ENCODE peak calls at places on chromosome 22, in six cellular contexts. J is adrenal gland, B is NB4, I is stomach, X is spleen, D is prostate gland. U is an unnamed sample.

GRCh38 chr22:27213766-27214581 is 556.6 kb downstream of the MIAT start:
- DNase-seq in B (no peak), D (no peak), I (no peak), J (peak; percentile 24), X (no peak), U (peak; percentile 86)

GRCh38 chr22:22752556-22753477 is 108.4 kb downstream of the GGTLC2 start:
- DNase-seq in B (peak; percentile 59), J (peak; percentile 57), X (no peak), D (no peak), I (no peak), U (peak; percentile 60)

GRCh38 chr22:29300807-29301601 is 5.4 kb upstream of the GAS2L1 start:
- DNase-seq in D (no peak), I (no peak), J (peak; percentile 24), X (no peak), B (peak; percentile 27), U (no peak)

GRCh38 chr22:20956258-20957117 is 10.6 kb upstream of the AIFM3 start:
- DNase-seq in B (no peak), I (no peak), D (no peak), J (no peak), X (no peak), U (no peak)

GRCh38 chr22:42217752-42218280 is 52.6 kb downstream of the TCF20 start:
- DNase-seq in D (no peak), X (no peak), I (no peak), B (no peak), J (no peak), U (no peak)

GRCh38 chr22:34427841-34428240 is 507.6 kb upstream of the LARGE1 start:
- DNase-seq in X (no peak), I (no peak), D (no peak), J (no peak), B (no peak), U (no peak)

GRCh38 chr22:36197065-36197440 is 4.6 kb downstream of the APOL4 start:
- DNase-seq in B (peak; percentile 59), J (no peak), X (no peak), I (no peak), D (no peak), U (no peak)

GRCh38 chr22:20251981-20252380 is 16.1 kb downstream of the RTN4R start:
- DNase-seq in J (no peak), X (no peak), B (no peak), D (no peak), I (no peak), U (no peak)

GRCh38 chr22:19937616-19938473 is 3.7 kb upstream of the COMT start:
- DNase-seq in D (peak; percentile 87), J (no peak), I (peak; percentile 81), X (peak; percentile 24), B (peak; percentile 59), U (no peak)

GRCh38 chr22:25572708-25573161 is 8.3 kb downstream of the GRK3 start:
- DNase-seq in D (no peak), X (no peak), B (peak; percentile 46), J (no peak), I (no peak), U (no peak)

GRCh38 chr22:24723111-24723510 is 51.4 kb downstream of the PIWIL3 start:
- DNase-seq in D (no peak), I (no peak), X (no peak), B (no peak), J (no peak), U (no peak)

GRCh38 chr22:19571207-19571795 is 47.1 kb upstream of the CLDN5 start:
- DNase-seq in B (no peak), J (no peak), I (no peak), D (no peak), X (no peak), U (no peak)

GRCh38 chr22:44406581-44407403 is 91.2 kb downstream of the RTL6 start:
- DNase-seq in X (peak; percentile 43), J (no peak), I (no peak), B (no peak), D (no peak), U (no peak)

DNA sequence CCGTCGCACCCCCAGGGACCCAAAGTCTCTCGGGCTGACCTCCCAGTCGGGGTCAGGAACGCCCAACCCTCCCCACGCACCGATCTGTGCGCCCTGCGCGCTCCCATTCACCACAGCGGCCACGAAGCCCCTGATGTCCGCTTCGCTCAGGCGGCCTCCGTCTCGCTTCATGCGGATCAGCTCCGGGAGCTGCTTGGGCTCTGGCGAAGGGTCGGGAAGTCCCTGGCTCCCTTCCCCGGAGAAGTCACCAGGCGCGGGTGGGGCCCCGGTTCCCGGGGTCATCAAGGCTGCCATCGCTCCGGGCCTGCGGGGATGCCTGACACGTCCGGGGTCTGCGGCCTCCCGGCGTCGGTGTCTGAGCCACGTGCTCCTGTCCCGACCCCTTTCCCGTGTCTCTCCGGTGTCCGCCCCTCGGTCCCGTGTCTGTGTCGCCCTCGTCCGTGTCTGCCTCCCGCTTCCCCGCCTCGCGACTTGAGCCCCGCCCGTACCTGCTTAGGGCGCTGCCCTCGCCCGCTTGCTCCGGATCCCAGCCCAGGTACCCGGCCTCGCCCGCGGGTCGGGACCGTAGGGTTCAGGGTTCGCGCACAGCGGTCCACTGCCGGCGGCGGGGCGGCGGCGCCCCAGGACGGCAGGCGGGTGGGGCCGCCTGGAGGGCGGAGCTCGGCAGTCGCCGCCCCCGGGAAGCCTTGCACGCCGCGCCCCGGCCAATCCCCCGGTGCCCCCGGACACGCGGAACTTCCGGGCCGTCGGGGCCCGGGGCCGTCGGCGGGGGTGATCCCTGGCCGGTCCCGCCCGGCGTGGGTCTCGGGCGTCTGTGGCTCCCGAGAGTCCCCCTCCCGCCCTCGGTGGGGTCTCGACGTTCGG is at the start of gene TYMP:
- DNase-seq in I (peak; percentile 83), B (no peak), X (no peak), D (peak; percentile 49), J (peak; percentile 75), U (peak; percentile 61)
- TF ChIP-seq POLR2A in I (no peak), B (no peak), X (peak; percentile 74), D (peak; percentile 71), J (peak; percentile 36), U (no peak)

GRCh38 chr22:38927033-38927789 is 30.2 kb upstream of the APOBEC3A start:
- DNase-seq in J (peak; percentile 85), B (peak; percentile 62), I (peak; percentile 85), D (peak; percentile 62), X (peak; percentile 91), U (peak; percentile 31)
- TF ChIP-seq POLR2A in J (no peak), B (no peak), I (no peak), D (no peak), X (no peak), U (no peak)

DNA sequence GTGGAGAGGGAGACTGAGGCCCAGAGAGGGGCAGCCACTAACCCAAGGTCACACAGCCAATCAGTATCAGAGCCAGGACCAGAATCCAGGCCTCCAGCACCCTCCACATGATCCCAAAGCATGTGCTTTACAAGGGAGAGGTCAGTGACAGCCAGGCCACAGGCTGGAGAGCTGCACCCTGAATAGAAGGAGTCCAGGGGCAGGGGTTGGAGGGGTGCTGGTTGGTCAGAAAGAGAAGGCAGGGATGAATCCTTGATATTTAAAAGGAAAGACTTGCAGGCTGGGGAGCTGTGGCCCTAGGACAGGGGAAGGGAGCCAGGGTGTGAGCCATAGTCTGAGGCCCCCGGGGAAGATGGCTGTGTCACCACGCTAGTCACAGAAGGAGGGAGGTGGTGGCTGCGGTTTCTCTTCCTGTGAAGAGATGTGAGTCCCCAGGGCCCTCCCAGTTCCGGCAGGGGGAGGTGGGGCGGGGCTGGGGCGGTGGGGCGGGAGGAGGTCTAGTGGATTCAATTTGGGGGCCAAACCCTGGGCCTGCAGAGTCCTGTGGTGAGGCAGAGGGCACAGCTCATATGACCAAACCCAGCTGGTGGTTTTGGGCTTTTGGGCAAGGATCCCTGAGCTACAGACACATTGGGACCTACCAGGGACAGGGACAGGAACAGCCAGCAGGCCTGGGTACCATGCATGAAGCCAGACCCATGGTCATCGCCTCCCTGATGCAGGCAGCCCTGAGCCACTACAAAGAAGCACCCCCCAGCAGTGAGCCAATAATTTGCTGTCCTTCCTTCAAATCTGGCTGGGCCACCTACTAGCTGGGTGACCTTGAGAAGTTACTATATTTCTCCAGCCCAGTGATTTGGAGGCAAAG is 14.0 kb downstream of the RAC2 start:
- DNase-seq in X (peak; percentile 97), I (peak; percentile 67), J (peak; percentile 37), B (peak; percentile 96), D (no peak), U (peak; percentile 91)
- TF ChIP-seq POLR2A in X (no peak), I (no peak), J (no peak), B (no peak), D (no peak), U (no peak)

GRCh38 chr22:30718938-30719337 is 24.3 kb downstream of the OSBP2 start:
- DNase-seq in B (no peak), I (no peak), J (no peak), X (no peak), D (no peak), U (no peak)
- TF ChIP-seq POLR2A in B (no peak), I (no peak), J (no peak), X (no peak), D (no peak), U (no peak)

GRCh38 chr22:31106651-31107205 is 640 bp downstream of the SELENOM start:
- DNase-seq in D (no peak), I (no peak), J (no peak), X (no peak), B (no peak), U (no peak)

GRCh38 chr22:31105282-31105929 is 2.0 kb downstream of the SELENOM start:
- DNase-seq in I (no peak), X (peak; percentile 35), B (no peak), D (no peak), J (no peak), U (no peak)

GRCh38 chr22:31106001-31106571 is 1.3 kb downstream of the SELENOM start:
- DNase-seq in J (no peak), D (no peak), B (no peak), X (peak; percentile 65), I (no peak), U (no peak)

GRCh38 chr22:31104869-31105268 is 2.5 kb downstream of the SELENOM start:
- DNase-seq in B (no peak), I (no peak), J (no peak), X (peak; percentile 69), D (no peak), U (peak; percentile 86)

GRCh38 chr22:31107206-31108118 is at the start of gene SELENOM:
- DNase-seq in X (peak; percentile 97), D (peak; percentile 98), B (peak; percentile 95), I (peak; percentile 97), J (peak; percentile 98), U (peak; percentile 99)
- TF ChIP-seq POLR2A in X (no peak), D (peak; percentile 64), B (no peak), I (no peak), J (peak; percentile 85), U (no peak)

U was measured in lower leg skin.